ENCODE peak calls at places on chromosomes 4 and X, in nine cellular contexts. U is tibial nerve, B is kidney, H is left lung, R is foreskin fibroblast, Q is transverse colon, F is AG04450, L is GM12865, D is fibroblast of lung. X is an unnamed sample.

GRCh38 chr4:162969194-162969593 is 197.5 kb downstream of the NAF1 start:
- DNase-seq in Q (no peak), D (no peak), F (no peak), U (no peak), L (no peak), B (no peak), R (no peak), H (peak; percentile 23), X (no peak)

GRCh38 chr4:92421920-92422319 is 118.2 kb downstream of the GRID2 start:
- DNase-seq in U (no peak), B (no peak), R (no peak), H (no peak), F (no peak), D (no peak), L (peak; percentile 2), Q (no peak), X (no peak)

GRCh38 chrX:38278682-38279081 is 48.6 kb downstream of the RPGR start:
- DNase-seq in F (no peak), D (no peak), U (no peak), B (no peak), H (no peak), Q (no peak), R (no peak), L (no peak), X (no peak)

GRCh38 chrX:4851534-4851933 is 1138.1 kb upstream of the PRKX start:
- DNase-seq in F (no peak), B (no peak), R (no peak), U (no peak), L (no peak), H (no peak), Q (no peak), D (no peak), X (no peak)

GRCh38 chr4:89509708-89510269 is 202.2 kb upstream of the GPRIN3 start:
- DNase-seq in R (peak; percentile 86), D (peak; percentile 98), F (peak; percentile 53), Q (no peak), U (no peak), L (peak; percentile 78), H (no peak), B (no peak), X (peak; percentile 68)

GRCh38 chr4:138910914-138911336 is 104.7 kb upstream of the NOCT start:
- DNase-seq in F (peak; percentile 57), L (no peak), H (peak; percentile 74), U (peak; percentile 23), Q (peak; percentile 75), B (peak; percentile 85), R (peak; percentile 13), D (peak; percentile 90), X (peak; percentile 94)

GRCh38 chrX:19373034-19373891 is 29.5 kb downstream of the PDHA1 start:
- DNase-seq in R (no peak), Q (no peak), D (no peak), H (peak; percentile 61), F (no peak), B (peak; percentile 73), L (no peak), U (no peak), X (no peak)

GRCh38 chr4:75144475-75144874 is 211.6 kb downstream of the PARM1 start:
- DNase-seq in H (no peak), R (no peak), F (no peak), U (no peak), L (no peak), Q (no peak), D (no peak), B (no peak), X (no peak)

GRCh38 chrX:37349131-37350033 is at the start of gene PRRG1:
- DNase-seq in H (peak; percentile 88), B (peak; percentile 92), F (peak; percentile 65), L (no peak), D (peak; percentile 85), R (peak; percentile 76), U (peak; percentile 42), Q (peak; percentile 77), X (peak; percentile 83)

GRCh38 chr4:136934601-136935000 is 597.7 kb downstream of the PCDH18 start:
- DNase-seq in L (no peak), Q (no peak), H (no peak), D (no peak), F (no peak), R (no peak), B (no peak), U (no peak), X (no peak)

GRCh38 chrX:40157228-40158035 is 59.7 kb upstream of the BCOR start:
- DNase-seq in R (no peak), H (no peak), L (no peak), D (no peak), U (no peak), Q (no peak), F (no peak), B (no peak), X (no peak)

GRCh38 chr4:126779001-126779400 is 853.8 kb upstream of the INTU start:
- DNase-seq in H (no peak), L (no peak), R (no peak), D (no peak), U (no peak), B (no peak), Q (no peak), F (no peak), X (no peak)

GRCh38 chr4:126779446-126780166 is 853.2 kb upstream of the INTU start:
- DNase-seq in L (no peak), H (no peak), B (peak; percentile 24), U (no peak), F (no peak), Q (no peak), D (no peak), R (peak; percentile 70), X (no peak)

GRCh38 chr4:126776361-126776760 is 856.4 kb upstream of the INTU start:
- DNase-seq in R (no peak), U (no peak), F (no peak), Q (no peak), B (no peak), L (no peak), D (no peak), H (no peak), X (no peak)

GRCh38 chr4:126778348-126778747 is 854.4 kb upstream of the INTU start:
- DNase-seq in D (peak; percentile 60), F (no peak), B (no peak), Q (no peak), L (no peak), U (no peak), R (peak; percentile 74), H (no peak), X (peak; percentile 64)

GRCh38 chr4:126777649-126778048 is 855.1 kb upstream of the INTU start:
- DNase-seq in U (no peak), H (no peak), L (no peak), R (peak; percentile 79), Q (no peak), F (peak; percentile 66), D (peak; percentile 75), B (no peak), X (peak; percentile 20)
- H3K4me3 ChIP-seq in U (no peak overlapping the region), H (no peak overlapping the region), L (no peak overlapping the region), R (no peak overlapping the region), Q (no peak overlapping the region), F (no peak overlapping the region), D (no peak overlapping the region), B (no peak overlapping the region), X (no peak overlapping the region)

DNA sequence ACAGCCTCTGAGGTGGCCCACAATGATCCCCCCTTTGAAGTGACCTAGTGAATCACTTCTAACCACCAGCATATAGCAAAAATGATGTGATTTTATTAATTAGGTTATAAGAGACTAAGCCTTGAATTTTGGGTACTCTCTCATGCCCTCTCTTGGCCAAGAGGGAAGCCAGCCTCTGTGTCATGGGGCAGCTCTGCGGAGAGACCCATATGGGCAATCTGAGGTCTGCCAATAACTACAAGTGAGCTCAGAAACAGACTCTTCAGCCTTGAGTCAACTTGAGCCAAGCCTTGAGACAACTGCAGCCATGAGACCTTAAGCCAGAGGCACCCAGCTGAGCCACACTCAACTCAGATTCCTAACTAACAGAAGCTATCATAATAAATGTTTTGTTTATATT is 45.7 kb downstream of the MANBA start:
- DNase-seq in Q (no peak), B (no peak), F (no peak), D (no peak), L (peak; percentile 8), U (no peak), R (no peak), H (no peak), X (no peak)
- TF ChIP-seq CTCF in Q (no peak), B (no peak), F (peak; percentile 11), D (no peak), L (no peak), U (no peak), R (no peak), H (no peak), X (peak; percentile 41)

DNA sequence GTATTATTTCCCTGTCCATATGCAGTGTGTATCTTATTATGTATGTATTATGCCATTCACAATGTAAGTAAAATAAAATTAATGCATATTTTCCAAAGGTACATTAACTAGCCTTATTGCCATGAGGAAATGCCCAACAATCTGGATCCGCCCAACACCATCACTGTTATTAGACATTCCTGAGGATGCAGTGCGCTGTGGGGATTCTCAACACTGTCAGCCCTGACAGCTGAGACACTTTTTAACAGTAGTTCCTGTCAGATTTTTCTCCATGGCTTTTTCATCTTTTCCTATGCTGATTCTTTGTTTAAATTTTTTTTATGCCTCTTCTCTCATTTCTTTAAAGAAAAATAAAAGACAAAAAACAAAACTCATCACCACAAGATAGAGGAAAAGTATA is 1632.9 kb upstream of the PABPC4L start:
- DNase-seq in L (no peak), F (no peak), H (no peak), U (no peak), B (no peak), D (no peak), Q (no peak), R (no peak), X (no peak)
- H3K4me3 ChIP-seq in L (no peak overlapping the region), F (no peak overlapping the region), H (no peak overlapping the region), U (no peak overlapping the region), B (no peak overlapping the region), D (no peak overlapping the region), Q (no peak overlapping the region), R (no peak overlapping the region), X (no peak overlapping the region)

DNA sequence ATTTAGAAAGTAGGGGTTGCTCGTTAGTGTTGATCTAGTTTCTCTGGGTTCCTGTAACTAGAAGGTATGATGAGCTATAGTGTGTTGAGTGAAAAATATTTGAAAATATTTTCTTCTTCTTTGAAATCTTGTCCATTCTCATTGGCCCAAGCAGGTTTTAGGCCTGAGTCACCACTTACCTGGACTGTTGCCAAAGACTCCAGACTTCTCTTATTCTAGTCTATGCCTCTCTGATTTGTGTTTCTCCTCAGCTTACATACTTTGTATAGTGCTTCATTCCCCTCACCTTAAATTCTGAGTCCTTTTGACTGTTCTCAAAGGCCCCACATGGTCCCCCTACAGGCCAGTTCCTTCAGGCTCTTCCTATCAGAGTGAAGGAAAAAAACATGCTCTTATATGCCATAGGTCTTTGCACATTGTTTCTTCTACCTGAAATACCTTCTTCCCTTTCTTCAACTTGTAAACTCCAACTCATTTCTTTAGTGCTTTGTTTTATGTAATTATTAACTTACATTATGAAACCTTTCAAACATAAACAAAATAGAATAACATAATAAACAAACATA is 258.2 kb downstream of the PPP1R2C start:
- DNase-seq in Q (no peak), R (peak; percentile 35), U (no peak), L (no peak), B (no peak), D (peak; percentile 47), F (no peak), H (no peak), X (peak; percentile 59)
- TF ChIP-seq CTCF in Q (no peak), R (peak; percentile 13), U (no peak), L (no peak), B (no peak), D (no peak), F (peak; percentile 19), H (no peak), X (peak; percentile 10)